ENCODE peak calls at places on chromosomes 6 and 20, in six cellular contexts. Q is AG10803; U is NCI-H345; C is head of caudate nucleus; P is activated T-helper 9 cell treated with anti-CD3 and anti-CD28 coated beads, Interleukin-2, amount 50 U/mL, for 16 hours; G is AG08395. J is an unnamed sample.
A peak's percentile ranks its signal among the peaks of the same experiment; 100 is the strongest.

GRCh38 chr6:144870796-144871195 is 585.7 kb downstream of the UTRN start:
- DNase-seq in Q (no peak), C (no peak), G (no peak), U (no peak), P (no peak), J (no peak)

GRCh38 chr6:20827798-20828197 is 293.5 kb downstream of the CDKAL1 start:
- DNase-seq in C (no peak), U (no peak), P (no peak), G (peak; percentile 69), Q (peak; percentile 92), J (peak; percentile 72)

GRCh38 chr6:164085552-164086325 is 671.2 kb downstream of the QKI start:
- DNase-seq in G (peak; percentile 81), Q (peak; percentile 85), P (no peak), U (no peak), C (peak; percentile 93), J (peak; percentile 91)

GRCh38 chr20:37990571-37991151 is 42.6 kb downstream of the TTI1 start:
- DNase-seq in U (no peak), C (no peak), P (peak; percentile 16), Q (peak; percentile 79), G (peak; percentile 83), J (peak; percentile 78)

GRCh38 chr6:2877960-2878359 is 25.1 kb downstream of the SERPINB9 start:
- DNase-seq in Q (no peak), U (no peak), C (no peak), G (no peak), P (no peak), J (no peak)

GRCh38 chr6:473759-474453 is 82.4 kb downstream of the IRF4 start:
- DNase-seq in C (no peak), Q (no peak), P (no peak), G (no peak), U (no peak), J (no peak)

GRCh38 chr6:18388942-18389341 is 1.8 kb downstream of the RNF144B start:
- DNase-seq in Q (peak; percentile 91), U (no peak), C (no peak), G (peak; percentile 74), P (no peak), J (peak; percentile 71)

GRCh38 chr6:100775667-100776066 is 105.5 kb downstream of the ASCC3 start:
- DNase-seq in Q (peak; percentile 2), U (no peak), P (no peak), G (no peak), C (no peak), J (no peak)

GRCh38 chr6:73382462-73383113 is 12.0 kb upstream of the DDX43 start:
- DNase-seq in P (no peak), U (no peak), Q (no peak), G (no peak), C (no peak), J (no peak)

GRCh38 chr6:104958720-104959452 is 2.0 kb downstream of the LIN28B start:
- DNase-seq in U (no peak), P (no peak), C (no peak), Q (no peak), G (no peak), J (no peak)

GRCh38 chr6:42075159-42075838 is 25.0 kb downstream of the TAF8 start:
- DNase-seq in C (peak; percentile 75), G (peak; percentile 89), Q (peak; percentile 72), P (peak; percentile 46), U (peak; percentile 60), J (peak; percentile 90)

J was measured in AG20443.